ENCODE peak calls at places on chromosomes 12 and 14, in eight cellular contexts. One of them, this sample, is unnamed.

GRCh38 chr12:72276212-72276865 is 4.2 kb downstream of the TRHDE start:
- DNase-seq in right cardiac atrium: no peak
- DNase-seq in brain microvascular endothelial cell: no peak
- DNase-seq in heart left ventricle: no peak
- DNase-seq in aorta: no peak
- DNase-seq in K562: no peak
- DNase-seq in activated naive CD8-positive, alpha-beta T cell treated with anti-CD3 and anti-CD28 coated beads, Interleukin-2, amount 50 U/mL, for 24 hours: no peak
- DNase-seq in SW 1271: no peak
- DNase-seq in this sample: no peak

GRCh38 chr12:91877461-91878230 is 268.0 kb downstream of the BTG1 start:
- DNase-seq in right cardiac atrium: no peak
- DNase-seq in brain microvascular endothelial cell: no peak
- DNase-seq in heart left ventricle: no peak
- DNase-seq in aorta: no peak
- DNase-seq in K562: no peak
- DNase-seq in activated naive CD8-positive, alpha-beta T cell treated with anti-CD3 and anti-CD28 coated beads, Interleukin-2, amount 50 U/mL, for 24 hours: peak
- DNase-seq in SW 1271: no peak
- DNase-seq in this sample: no peak

GRCh38 chr12:59036341-59036740 is 116.0 kb upstream of the LRIG3 start:
- DNase-seq in right cardiac atrium: no peak
- DNase-seq in brain microvascular endothelial cell: no peak
- DNase-seq in heart left ventricle: no peak
- DNase-seq in aorta: no peak
- DNase-seq in K562: no peak
- DNase-seq in activated naive CD8-positive, alpha-beta T cell treated with anti-CD3 and anti-CD28 coated beads, Interleukin-2, amount 50 U/mL, for 24 hours: no peak
- DNase-seq in SW 1271: no peak
- DNase-seq in this sample: no peak

GRCh38 chr14:35341454-35342159 is 49.4 kb downstream of the PSMA6 start:
- DNase-seq in right cardiac atrium: peak
- DNase-seq in brain microvascular endothelial cell: no peak
- DNase-seq in heart left ventricle: peak
- DNase-seq in aorta: peak
- DNase-seq in K562: no peak
- DNase-seq in activated naive CD8-positive, alpha-beta T cell treated with anti-CD3 and anti-CD28 coated beads, Interleukin-2, amount 50 U/mL, for 24 hours: peak
- DNase-seq in SW 1271: no peak
- DNase-seq in this sample: peak

GRCh38 chr12:8664228-8664963 is 1.8 kb upstream of the MFAP5 start:
- DNase-seq in right cardiac atrium: peak
- DNase-seq in brain microvascular endothelial cell: no peak
- DNase-seq in heart left ventricle: peak
- DNase-seq in aorta: peak
- DNase-seq in K562: no peak
- DNase-seq in activated naive CD8-positive, alpha-beta T cell treated with anti-CD3 and anti-CD28 coated beads, Interleukin-2, amount 50 U/mL, for 24 hours: no peak
- DNase-seq in SW 1271: no peak
- DNase-seq in this sample: peak

GRCh38 chr14:69287096-69287991 is 27.4 kb downstream of the GALNT16 start:
- DNase-seq in right cardiac atrium: no peak
- DNase-seq in brain microvascular endothelial cell: no peak
- DNase-seq in heart left ventricle: no peak
- DNase-seq in aorta: no peak
- DNase-seq in K562: no peak
- DNase-seq in activated naive CD8-positive, alpha-beta T cell treated with anti-CD3 and anti-CD28 coated beads, Interleukin-2, amount 50 U/mL, for 24 hours: no peak
- DNase-seq in SW 1271: no peak
- DNase-seq in this sample: no peak

GRCh38 chr12:117063162-117063911 is 35.9 kb downstream of the TESC start:
- DNase-seq in right cardiac atrium: no peak
- DNase-seq in brain microvascular endothelial cell: no peak
- DNase-seq in heart left ventricle: peak
- DNase-seq in aorta: peak
- DNase-seq in K562: no peak
- DNase-seq in activated naive CD8-positive, alpha-beta T cell treated with anti-CD3 and anti-CD28 coated beads, Interleukin-2, amount 50 U/mL, for 24 hours: peak
- DNase-seq in SW 1271: no peak
- DNase-seq in this sample: no peak

GRCh38 chr12:9742665-9743064 is 9.8 kb upstream of the CLECL1 start:
- DNase-seq in right cardiac atrium: no peak
- DNase-seq in brain microvascular endothelial cell: no peak
- DNase-seq in heart left ventricle: no peak
- DNase-seq in aorta: no peak
- DNase-seq in K562: no peak
- DNase-seq in activated naive CD8-positive, alpha-beta T cell treated with anti-CD3 and anti-CD28 coated beads, Interleukin-2, amount 50 U/mL, for 24 hours: no peak
- DNase-seq in SW 1271: no peak
- DNase-seq in this sample: no peak

GRCh38 chr14:45650754-45651153 is 397.8 kb upstream of the MIS18BP1 start:
- DNase-seq in right cardiac atrium: no peak
- DNase-seq in brain microvascular endothelial cell: no peak
- DNase-seq in heart left ventricle: no peak
- DNase-seq in aorta: no peak
- DNase-seq in K562: no peak
- DNase-seq in activated naive CD8-positive, alpha-beta T cell treated with anti-CD3 and anti-CD28 coated beads, Interleukin-2, amount 50 U/mL, for 24 hours: no peak
- DNase-seq in SW 1271: no peak
- DNase-seq in this sample: no peak

GRCh38 chr12:93373847-93374723 is 3.6 kb upstream of the NUDT4 start:
- DNase-seq in right cardiac atrium: no peak
- DNase-seq in brain microvascular endothelial cell: no peak
- DNase-seq in heart left ventricle: no peak
- DNase-seq in aorta: no peak
- DNase-seq in K562: no peak
- DNase-seq in activated naive CD8-positive, alpha-beta T cell treated with anti-CD3 and anti-CD28 coated beads, Interleukin-2, amount 50 U/mL, for 24 hours: no peak
- DNase-seq in SW 1271: no peak
- DNase-seq in this sample: peak

GRCh38 chr12:25388216-25388615 is 137.5 kb upstream of the KRAS start:
- DNase-seq in right cardiac atrium: no peak
- DNase-seq in brain microvascular endothelial cell: no peak
- DNase-seq in heart left ventricle: no peak
- DNase-seq in aorta: no peak
- DNase-seq in K562: no peak
- DNase-seq in activated naive CD8-positive, alpha-beta T cell treated with anti-CD3 and anti-CD28 coated beads, Interleukin-2, amount 50 U/mL, for 24 hours: peak
- DNase-seq in SW 1271: no peak
- DNase-seq in this sample: no peak

GRCh38 chr12:121461048-121461447 is 61.1 kb downstream of the RNF34 start:
- DNase-seq in right cardiac atrium: no peak
- DNase-seq in brain microvascular endothelial cell: no peak
- DNase-seq in heart left ventricle: no peak
- DNase-seq in aorta: no peak
- DNase-seq in K562: no peak
- DNase-seq in activated naive CD8-positive, alpha-beta T cell treated with anti-CD3 and anti-CD28 coated beads, Interleukin-2, amount 50 U/mL, for 24 hours: no peak
- DNase-seq in SW 1271: no peak
- DNase-seq in this sample: no peak

GRCh38 chr14:55470025-55470424 is 29.6 kb upstream of the TBPL2 start:
- DNase-seq in right cardiac atrium: no peak
- DNase-seq in brain microvascular endothelial cell: no peak
- DNase-seq in heart left ventricle: no peak
- DNase-seq in aorta: no peak
- DNase-seq in K562: no peak
- DNase-seq in activated naive CD8-positive, alpha-beta T cell treated with anti-CD3 and anti-CD28 coated beads, Interleukin-2, amount 50 U/mL, for 24 hours: no peak
- DNase-seq in SW 1271: no peak
- DNase-seq in this sample: no peak

GRCh38 chr12:4250691-4251090 is 22.9 kb upstream of the CCND2 start:
- DNase-seq in right cardiac atrium: no peak
- DNase-seq in brain microvascular endothelial cell: no peak
- DNase-seq in heart left ventricle: no peak
- DNase-seq in aorta: no peak
- DNase-seq in K562: no peak
- DNase-seq in activated naive CD8-positive, alpha-beta T cell treated with anti-CD3 and anti-CD28 coated beads, Interleukin-2, amount 50 U/mL, for 24 hours: peak
- DNase-seq in SW 1271: no peak
- DNase-seq in this sample: no peak

GRCh38 chr14:29687071-29687765 is 240.4 kb downstream of the PRKD1 start:
- DNase-seq in right cardiac atrium: no peak
- DNase-seq in brain microvascular endothelial cell: no peak
- DNase-seq in heart left ventricle: no peak
- DNase-seq in aorta: no peak
- DNase-seq in K562: no peak
- DNase-seq in activated naive CD8-positive, alpha-beta T cell treated with anti-CD3 and anti-CD28 coated beads, Interleukin-2, amount 50 U/mL, for 24 hours: no peak
- DNase-seq in SW 1271: no peak
- DNase-seq in this sample: no peak

GRCh38 chr14:93104961-93105360 is 10.8 kb downstream of the ITPK1 start:
- DNase-seq in right cardiac atrium: no peak
- DNase-seq in brain microvascular endothelial cell: no peak
- DNase-seq in heart left ventricle: no peak
- DNase-seq in aorta: no peak
- DNase-seq in K562: no peak
- DNase-seq in activated naive CD8-positive, alpha-beta T cell treated with anti-CD3 and anti-CD28 coated beads, Interleukin-2, amount 50 U/mL, for 24 hours: no peak
- DNase-seq in SW 1271: no peak
- DNase-seq in this sample: no peak

GRCh38 chr14:90444077-90444696 is 47.4 kb downstream of the CALM1 start:
- DNase-seq in right cardiac atrium: no peak
- DNase-seq in brain microvascular endothelial cell: no peak
- DNase-seq in heart left ventricle: no peak
- DNase-seq in aorta: no peak
- DNase-seq in K562: no peak
- DNase-seq in activated naive CD8-positive, alpha-beta T cell treated with anti-CD3 and anti-CD28 coated beads, Interleukin-2, amount 50 U/mL, for 24 hours: no peak
- DNase-seq in SW 1271: no peak
- DNase-seq in this sample: no peak

GRCh38 chr14:32074887-32075572 is 2.1 kb upstream of the ARHGAP5 start:
- DNase-seq in right cardiac atrium: no peak
- DNase-seq in brain microvascular endothelial cell: no peak
- DNase-seq in heart left ventricle: no peak
- DNase-seq in aorta: no peak
- DNase-seq in K562: no peak
- DNase-seq in activated naive CD8-positive, alpha-beta T cell treated with anti-CD3 and anti-CD28 coated beads, Interleukin-2, amount 50 U/mL, for 24 hours: no peak
- DNase-seq in SW 1271: no peak
- DNase-seq in this sample: no peak

GRCh38 chr12:105773501-105773900 is 365.3 kb downstream of the NUAK1 start:
- DNase-seq in right cardiac atrium: no peak
- DNase-seq in brain microvascular endothelial cell: no peak
- DNase-seq in heart left ventricle: no peak
- DNase-seq in aorta: no peak
- DNase-seq in K562: no peak
- DNase-seq in activated naive CD8-positive, alpha-beta T cell treated with anti-CD3 and anti-CD28 coated beads, Interleukin-2, amount 50 U/mL, for 24 hours: no peak
- DNase-seq in SW 1271: no peak
- DNase-seq in this sample: no peak

GRCh38 chr12:82832091-82832490 is 145.4 kb downstream of the TMTC2 start:
- DNase-seq in right cardiac atrium: no peak
- DNase-seq in brain microvascular endothelial cell: no peak
- DNase-seq in heart left ventricle: no peak
- DNase-seq in aorta: no peak
- DNase-seq in K562: no peak
- DNase-seq in activated naive CD8-positive, alpha-beta T cell treated with anti-CD3 and anti-CD28 coated beads, Interleukin-2, amount 50 U/mL, for 24 hours: no peak
- DNase-seq in SW 1271: no peak
- DNase-seq in this sample: no peak

This sample was measured in testis.